ENCODE peak calls at places on chromosome 5, in ten cellular contexts. T is NCI-H345; V is GM23248; A is AG04450; O is PC-9; P is CD8-positive, alpha-beta memory T cell; G is endothelial cell; S is astrocyte of the spinal cord; N is fibroblast of pulmonary artery; L is stimulated activated CD8-positive, alpha-beta memory T cell treated with anti-CD3 and anti-CD28 coated beads, Interleukin-15, amount 100 ng/mL, for 4 hours. R is an unnamed sample.

GRCh38 chr5:5615569-5615968 is 193.1 kb downstream of the ICE1 start:
- DNase-seq in T (no peak), V (no peak), A (no peak), O (no peak), P (no peak), G (no peak), S (no peak), N (no peak), L (no peak), R (no peak)

GRCh38 chr5:68544656-68545565 is 329.4 kb downstream of the PIK3R1 start:
- DNase-seq in T (no peak), V (peak), A (no peak), O (no peak), P (no peak), G (no peak), S (peak), N (no peak), L (no peak), R (no peak)

GRCh38 chr5:157651623-157652376 is 438 bp downstream of the SOX30 start:
- DNase-seq in T (peak), V (peak), A (no peak), O (peak), P (peak), G (peak), S (peak), N (peak), L (peak), R (no peak)

GRCh38 chr5:174520420-174521396 is 203.7 kb upstream of the MSX2 start:
- DNase-seq in T (no peak), V (no peak), A (no peak), O (peak), P (no peak), G (no peak), S (peak), N (no peak), L (no peak), R (no peak)

GRCh38 chr5:100502684-100503083 is 32.5 kb upstream of the FAM174A start:
- DNase-seq in T (no peak), V (no peak), A (no peak), O (no peak), P (no peak), G (no peak), S (no peak), N (no peak), L (no peak), R (no peak)

GRCh38 chr5:168382421-168382820 is 91.0 kb downstream of the WWC1 start:
- DNase-seq in T (no peak), V (no peak), A (no peak), O (no peak), P (no peak), G (no peak), S (no peak), N (no peak), L (no peak), R (no peak)

GRCh38 chr5:56692359-56693219 is 122.8 kb upstream of the MAP3K1 start:
- DNase-seq in T (no peak), V (no peak), A (no peak), O (no peak), P (no peak), G (no peak), S (no peak), N (no peak), L (no peak), R (no peak)

GRCh38 chr5:109654455-109654854 is 35.3 kb upstream of the MAN2A1 start:
- DNase-seq in T (no peak), V (peak), A (no peak), O (no peak), P (no peak), G (no peak), S (peak), N (no peak), L (no peak), R (no peak)

GRCh38 chr5:102865510-102866314 is 110.6 kb downstream of the PAM start:
- DNase-seq in T (peak), V (peak), A (no peak), O (peak), P (peak), G (peak), S (peak), N (peak), L (peak), R (peak)

GRCh38 chr5:38780950-38781349 is 64.9 kb upstream of the OSMR start:
- DNase-seq in T (peak), V (peak), A (peak), O (peak), P (no peak), G (no peak), S (peak), N (peak), L (no peak), R (no peak)

GRCh38 chr5:127040779-127041520 is 10.6 kb upstream of the MARCHF3 start:
- DNase-seq in T (peak), V (no peak), A (no peak), O (no peak), P (no peak), G (no peak), S (peak), N (peak), L (no peak), R (no peak)

GRCh38 chr5:82165740-82166530 is 112.2 kb downstream of the RPS23 start:
- DNase-seq in T (peak), V (peak), A (peak), O (peak), P (no peak), G (peak), S (peak), N (peak), L (no peak), R (peak)

GRCh38 chr5:134247825-134248224 is 22.0 kb upstream of the PPP2CA start:
- DNase-seq in T (no peak), V (peak), A (no peak), O (peak), P (no peak), G (no peak), S (no peak), N (no peak), L (no peak), R (no peak)

GRCh38 chr5:129904667-129905466 is 602 bp downstream of the CHSY3 start:
- DNase-seq in T (no peak), V (peak), A (no peak), O (peak), P (no peak), G (peak), S (peak), N (peak), L (no peak), R (no peak)